ENCODE peak calls at places on chromosomes 6 and 20, in four cellular contexts. Z, Y, C and T are unnamed samples.

GRCh38 chr20:61589055-61589385 is 337.0 kb downstream of the CDH4 start:
- DNase-seq in Z (no peak), C (no peak), Y (no peak), T (no peak)

GRCh38 chr20:51497542-51498467 is 44.7 kb downstream of the NFATC2 start:
- DNase-seq in C (no peak), Z (no peak), Y (no peak), T (no peak)

GRCh38 chr20:15550116-15550870 is 1023.0 kb downstream of the KIF16B start:
- DNase-seq in Z (no peak), Y (no peak), C (no peak), T (no peak)

GRCh38 chr6:21592953-21593352 is 598 bp upstream of the SOX4 start:
- DNase-seq in C (no peak), Y (no peak), Z (no peak), T (no peak)

GRCh38 chr20:58579819-58580492 is 64.8 kb upstream of the APCDD1L start:
- DNase-seq in C (no peak), Y (peak; percentile 34), Z (no peak), T (no peak)

GRCh38 chr20:58956078-58956477 is 25.0 kb upstream of the NELFCD start:
- DNase-seq in Z (no peak), Y (no peak), C (no peak), T (no peak)

GRCh38 chr6:166441641-166442078 is 58.9 kb upstream of the MPC1 start:
- DNase-seq in Y (no peak), Z (no peak), C (no peak), T (no peak)

GRCh38 chr6:46366190-46366900 is 124.9 kb downstream of the RCAN2 start:
- DNase-seq in Y (peak; percentile 38), Z (no peak), C (no peak), T (no peak)

GRCh38 chr6:43796910-43797890 is 27.2 kb downstream of the VEGFA start:
- DNase-seq in C (no peak), Y (no peak), Z (no peak), T (no peak)

GRCh38 chr6:97765480-97765879 is 482.5 kb upstream of the MMS22L start:
- DNase-seq in Y (no peak), C (no peak), Z (peak; percentile 74), T (no peak)

GRCh38 chr6:11232968-11233626 is 629 bp upstream of the NEDD9 start:
- DNase-seq in Z (no peak), C (no peak), Y (no peak), T (peak; percentile 22)

GRCh38 chr6:43478008-43478372 is 620 bp downstream of the TJAP1 start:
- DNase-seq in Y (no peak), C (no peak), Z (no peak), T (no peak)

GRCh38 chr20:44032583-44033138 is 118.0 kb downstream of the TOX2 start:
- DNase-seq in Z (no peak), C (no peak), Y (no peak), T (no peak)

GRCh38 chr6:113148576-113148975 is 708.6 kb upstream of the MARCKS start:
- DNase-seq in C (no peak), Y (no peak), Z (no peak), T (no peak)

GRCh38 chr6:45557454-45557853 is 179.7 kb upstream of the SUPT3H start:
- DNase-seq in C (no peak), Y (no peak), Z (no peak), T (no peak)

GRCh38 chr6:87350516-87350915 is 5.9 kb downstream of the C6orf163 start:
- DNase-seq in Y (no peak), Z (no peak), C (no peak), T (no peak)

GRCh38 chr20:57092112-57092899 is 174.1 kb downstream of the BMP7 start:
- DNase-seq in C (no peak), Y (peak; percentile 85), Z (peak; percentile 60), T (peak; percentile 84)

GRCh38 chr20:62636446-62636845 is 5.9 kb upstream of the SLCO4A1 start:
- DNase-seq in Y (no peak), Z (no peak), C (no peak), T (no peak)

GRCh38 chr6:149962461-149963211 is 1.1 kb upstream of the ULBP1 start:
- DNase-seq in C (no peak), Z (no peak), Y (no peak), T (no peak)

GRCh38 chr6:7267521-7268091 is 45.4 kb downstream of the SSR1 start:
- DNase-seq in Y (no peak), C (peak; percentile 54), Z (peak; percentile 32), T (no peak)

GRCh38 chr6:112216699-112217551 is 37.4 kb downstream of the LAMA4 start:
- DNase-seq in Y (no peak), Z (peak; percentile 22), C (no peak), T (no peak)

GRCh38 chr20:33578510-33578909 is 83.6 kb upstream of the C20orf144 start:
- DNase-seq in Y (no peak), Z (no peak), C (no peak), T (no peak)